ENCODE peak calls at places on chromosome 10, in five cellular contexts. H is MM.1S, W is hepatocyte, X is SK-N-SH, C is PC-3. J is an unnamed sample. For H3K36me3, H3K4me1 and H3K9me2, the result is how much of the 10 kb centered on the place peaks cover.

GRCh38 chr10:127407551-127407950 is 141.6 kb upstream of the NPS start:
- DNase-seq in H (no peak), W (no peak), X (no peak), C (no peak), J (no peak)

GRCh38 chr10:114932945-114933344 is 5.0 kb upstream of the TRUB1 start:
- DNase-seq in H (no peak), W (no peak), X (no peak), C (no peak), J (no peak)

GRCh38 chr10:29646238-29646902 is 11.6 kb upstream of the SVIL start:
- DNase-seq in H (no peak), W (peak), X (peak), C (peak), J (peak)

GRCh38 chr10:61539876-61540275 is 86.7 kb upstream of the TMEM26 start:
- DNase-seq in H (no peak), W (no peak), X (no peak), C (no peak), J (no peak)

GRCh38 chr10:124593431-124593985 is 131.9 kb downstream of the LHPP start:
- DNase-seq in H (no peak), W (no peak), X (no peak), C (no peak), J (no peak)

GRCh38 chr10:100662067-100662466 is 83.3 kb upstream of the PAX2 start:
- DNase-seq in H (no peak), W (no peak), X (no peak), C (no peak), J (no peak)

GRCh38 chr10:27741173-27742091 is 4.2 kb downstream of the MKX start:
- DNase-seq in H (no peak), W (peak), X (peak), C (no peak), J (no peak)

GRCh38 chr10:105844653-105845052 is 1203.6 kb downstream of the SORCS3 start:
- DNase-seq in H (no peak), W (no peak), X (no peak), C (no peak), J (no peak)

GRCh38 chr10:73950569-73950968 is 39.6 kb downstream of the PLAU start:
- DNase-seq in H (no peak), W (no peak), X (peak), C (no peak), J (no peak)

GRCh38 chr10:82340166-82340565 is 465.2 kb downstream of the NRG3 start:
- DNase-seq in H (no peak), W (no peak), X (no peak), C (no peak), J (no peak)

GRCh38 chr10:340646-341045 is 205.4 kb downstream of the ZMYND11 start:
- DNase-seq in H (no peak), W (no peak), X (no peak), C (no peak), J (no peak)

GRCh38 chr10:30371954-30372353 is 22.9 kb upstream of the MTPAP start:
- DNase-seq in H (no peak), W (no peak), X (no peak), C (peak), J (no peak)

GRCh38 chr10:27997865-27998177 is 1.1 kb downstream of the ODAD2 start:
- DNase-seq in H (no peak), W (no peak), X (no peak), C (no peak), J (no peak)

GRCh38 chr10:111207525-111207924 is 130.7 kb downstream of the ADRA2A start:
- DNase-seq in H (no peak), W (no peak), X (peak), C (no peak), J (no peak)

GRCh38 chr10:78639629-78640028 is 429.1 kb upstream of the ZMIZ1 start:
- DNase-seq in H (no peak), W (no peak), X (no peak), C (no peak), J (no peak)

GRCh38 chr10:59868974-59869940 is 37.1 kb downstream of the CCDC6 start:
- DNase-seq in H (no peak), W (no peak), X (no peak), C (no peak), J (no peak)

GRCh38 chr10:97498841-97499560 is at the start of gene UBTD1:
- DNase-seq in H (peak), W (peak), X (peak), C (no peak), J (peak)

GRCh38 chr10:100998183-100998990 is 1.2 kb upstream of the LZTS2 start:
- DNase-seq in H (peak), W (peak), X (peak), C (peak), J (peak)

GRCh38 chr10:22674215-22674930 is 40.0 kb downstream of the PIP4K2A start:
- DNase-seq in H (no peak), W (no peak), X (no peak), C (no peak), J (peak)

GRCh38 chr10:24590697-24591457 is 132.8 kb downstream of the ARHGAP21 start:
- DNase-seq in H (no peak), W (no peak), X (no peak), C (no peak), J (no peak)
- H3K36me3 ChIP-seq in H (under half), W (under half), X (half or more), C (under half), J (half or more)

DNA sequence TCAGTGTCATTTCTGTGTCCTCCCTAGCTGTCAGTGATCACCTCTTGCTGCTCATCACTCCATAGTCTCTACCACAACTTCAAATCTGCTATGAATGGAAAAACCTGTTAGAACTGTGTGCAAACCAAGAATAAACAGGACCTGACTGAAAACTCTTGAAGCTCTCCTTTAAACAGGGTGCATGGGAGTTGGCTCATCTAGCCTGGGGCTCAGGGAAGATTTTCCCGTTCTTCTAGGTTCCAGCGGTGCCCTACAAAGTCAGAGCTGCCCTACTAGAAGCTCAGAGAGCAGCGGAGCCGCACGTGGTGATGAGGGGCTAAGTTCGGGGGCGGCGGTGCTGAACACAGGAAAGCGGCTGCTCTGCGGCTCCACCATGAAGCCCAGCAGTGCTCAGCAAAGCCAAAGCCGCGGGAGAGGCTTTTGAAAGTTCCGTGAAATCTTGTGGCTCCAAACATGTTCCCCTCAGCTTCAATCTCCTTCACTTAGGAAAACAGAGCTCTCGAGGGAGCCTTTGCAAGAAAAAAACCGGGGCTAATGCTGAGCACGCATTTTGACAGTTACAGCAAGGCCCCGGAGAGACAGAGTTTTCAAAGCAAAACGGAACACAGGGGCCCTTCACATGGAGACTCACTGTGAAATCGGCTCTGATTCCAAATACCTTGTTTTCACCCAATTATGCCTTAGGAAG is 30.5 kb downstream of the RGS10 start:
- DNase-seq in H (no peak), W (no peak), X (no peak), C (no peak), J (no peak)
- H3K4me1 ChIP-seq in H (under half), W (under half), X (under half), C (under half), J (under half)

DNA sequence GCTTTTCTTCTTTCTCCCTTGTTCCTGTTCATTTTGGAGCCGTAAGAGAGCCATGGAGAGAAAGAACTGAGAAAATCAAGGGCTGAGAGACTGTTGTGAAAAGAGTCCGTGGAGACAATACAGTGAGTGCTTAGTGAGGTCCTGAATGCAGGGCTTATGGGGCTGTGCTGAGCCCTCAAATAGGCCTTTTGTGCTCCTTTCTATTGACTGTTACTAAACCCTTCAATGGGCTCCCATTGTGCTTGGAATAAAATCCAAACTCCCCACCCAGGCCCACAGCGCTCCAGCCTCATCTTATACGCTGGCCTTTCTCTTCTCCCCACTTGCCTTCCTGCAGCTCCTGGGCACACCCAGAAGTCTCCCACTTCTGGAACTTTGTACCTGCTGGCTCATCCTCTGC is 243.1 kb upstream of the HABP2 start:
- DNase-seq in H (no peak), W (no peak), X (no peak), C (no peak), J (no peak)
- H3K9me2 ChIP-seq in H (under half), W (under half), X (under half), C (under half), J (under half)

DNA sequence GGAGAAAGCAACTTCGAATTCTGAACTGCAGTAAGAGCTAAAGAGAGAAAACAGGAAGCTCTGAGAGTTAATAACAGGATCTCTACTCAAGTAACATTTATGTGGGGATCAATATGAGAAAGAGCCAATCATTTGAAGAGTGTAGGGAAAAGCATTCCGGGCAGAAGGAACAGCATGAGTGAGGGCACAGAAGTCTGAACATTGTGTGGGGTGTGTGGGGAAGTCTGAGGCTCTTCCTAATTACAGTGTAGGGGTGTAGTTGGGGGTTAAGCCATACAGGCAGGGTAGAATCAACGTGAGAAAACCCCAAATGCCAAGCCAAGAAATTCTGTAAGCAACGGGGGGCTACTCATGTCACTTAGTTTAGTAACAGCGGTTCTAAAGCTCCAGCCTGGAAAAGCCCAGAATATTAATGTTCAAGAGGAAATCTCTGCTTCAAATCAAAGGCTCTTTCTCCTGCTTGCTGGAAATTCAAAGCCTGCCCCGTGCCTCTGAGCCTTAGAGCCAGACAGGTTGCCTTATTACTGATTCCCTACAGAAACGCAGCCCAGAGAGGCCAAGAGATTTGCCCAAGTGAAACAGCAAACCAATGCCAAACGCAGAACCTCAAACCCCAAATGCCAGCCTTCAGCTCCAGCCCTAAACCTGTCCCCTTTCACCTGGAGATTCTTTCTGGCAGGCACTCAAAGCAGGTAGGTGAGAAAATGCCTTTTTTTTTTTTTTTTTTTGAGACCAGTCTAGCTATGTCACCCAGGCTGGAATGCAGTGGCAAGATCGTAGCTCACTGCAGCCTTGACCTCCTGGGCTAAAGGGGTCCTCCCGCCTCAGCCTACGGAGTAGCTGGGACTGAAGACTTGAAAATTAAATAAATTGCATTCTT is 36.1 kb downstream of the DNAJB12 start:
- DNase-seq in H (no peak), W (peak), X (no peak), C (peak), J (no peak)
- H3K36me3 ChIP-seq in H (under half), W (under half), X (under half), C (under half), J (under half)

GRCh38 chr10:132410779-132411532 is 14.0 kb downstream of the PWWP2B start:
- DNase-seq in H (no peak), W (no peak), X (peak), C (no peak), J (no peak)

GRCh38 chr10:132411561-132412253 is 14.7 kb downstream of the PWWP2B start:
- DNase-seq in H (no peak), W (peak), X (peak), C (no peak), J (peak)

GRCh38 chr10:132408823-132409666 is 12.0 kb downstream of the PWWP2B start:
- DNase-seq in H (no peak), W (no peak), X (no peak), C (no peak), J (no peak)

GRCh38 chr10:132409667-132410028 is 12.6 kb downstream of the PWWP2B start:
- DNase-seq in H (no peak), W (no peak), X (no peak), C (no peak), J (no peak)

DNA sequence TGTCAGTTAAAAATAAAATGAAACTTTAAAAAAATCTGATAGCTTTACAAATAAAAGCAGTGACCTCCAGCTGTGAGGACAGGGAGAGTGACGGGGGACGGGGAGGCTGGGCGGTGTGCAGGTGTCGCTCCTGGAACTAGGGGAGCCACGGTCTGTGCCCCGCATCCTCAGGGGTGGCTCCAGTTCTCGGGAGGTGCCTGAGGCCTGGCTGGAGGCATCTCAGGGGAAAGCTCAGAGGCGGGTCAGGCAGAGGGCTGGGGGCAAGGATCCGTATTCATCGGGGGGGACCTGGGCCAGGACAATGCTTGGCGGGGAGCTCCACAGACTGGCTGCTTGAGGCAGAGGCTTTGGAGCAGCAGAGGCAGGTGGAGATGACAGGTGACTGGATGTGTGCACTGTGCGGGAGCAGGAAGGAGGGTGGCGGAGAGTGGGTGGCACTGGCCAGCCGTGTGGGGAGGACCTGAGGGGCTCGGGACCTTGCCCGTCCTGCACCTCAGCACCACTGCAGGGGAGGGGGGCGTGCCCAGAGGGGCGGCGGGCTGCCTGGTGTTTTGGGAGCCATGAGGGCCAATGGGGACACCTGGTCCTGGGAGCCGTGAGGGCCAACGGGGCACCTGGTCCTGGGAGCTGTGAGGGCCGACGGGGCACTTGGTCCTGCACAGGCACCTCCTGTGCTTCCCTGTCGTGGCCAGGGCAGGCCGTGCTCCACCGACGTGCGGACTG is 13.2 kb downstream of the PWWP2B start:
- DNase-seq in H (no peak), W (no peak), X (no peak), C (no peak), J (no peak)
- H3K4me1 ChIP-seq in H (under half), W (half or more), X (under half), C (under half), J (under half)

GRCh38 chr10:66782144-66782543 is 143.7 kb upstream of the LRRTM3 start:
- DNase-seq in H (no peak), W (no peak), X (no peak), C (no peak), J (no peak)
- H3K9me2 ChIP-seq in H (under half), W (under half), X (under half), C (under half), J (under half)

DNA sequence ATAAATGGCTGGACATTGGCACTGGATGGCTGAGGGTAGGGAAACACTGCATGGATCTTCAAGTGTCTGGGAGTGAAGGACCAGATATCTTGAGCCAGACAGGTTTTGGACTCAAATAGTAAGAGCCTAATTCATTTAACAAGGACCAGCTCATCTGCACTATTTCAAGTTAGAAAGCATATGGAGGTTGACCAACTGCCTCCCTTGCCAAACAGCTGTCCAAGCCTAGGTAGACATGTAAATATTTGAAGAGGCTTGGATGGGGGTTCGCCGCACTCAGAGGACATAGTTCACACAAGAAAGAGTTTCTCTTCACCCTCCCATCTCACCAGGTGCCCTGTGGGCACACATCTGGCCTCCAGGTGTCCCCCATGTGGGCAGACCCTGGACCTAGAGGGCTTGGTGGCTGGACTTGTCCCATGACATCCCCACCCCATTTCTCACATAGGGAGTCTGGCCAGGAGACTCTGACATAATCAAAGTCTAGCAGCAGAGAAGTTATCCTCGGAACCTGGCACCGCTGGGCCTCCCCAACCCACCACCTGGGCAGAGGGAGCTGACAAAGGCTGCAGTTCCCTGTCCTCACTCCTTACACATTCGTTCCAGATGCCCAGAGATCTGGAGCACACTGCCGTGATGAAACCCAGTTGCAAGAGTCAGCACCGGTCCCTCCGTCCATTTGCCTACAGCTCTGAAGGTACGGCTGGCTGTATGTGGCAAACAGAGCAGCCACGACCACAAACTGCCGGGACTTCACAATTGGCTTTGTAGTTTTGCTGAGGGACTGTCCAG is 116.9 kb upstream of the GDF10 start:
- DNase-seq in H (no peak), W (peak), X (no peak), C (no peak), J (no peak)
- H3K36me3 ChIP-seq in H (under half), W (under half), X (under half), C (under half), J (under half)

GRCh38 chr10:6536102-6536501 is 44.0 kb downstream of the PRKCQ start:
- DNase-seq in H (no peak), W (no peak), X (no peak), C (no peak), J (no peak)
- H3K4me1 ChIP-seq in H (under half), W (under half), X (under half), C (under half), J (under half)

GRCh38 chr10:102535481-102536147 is 31.8 kb downstream of the SUFU start:
- DNase-seq in H (no peak), W (no peak), X (no peak), C (no peak), J (no peak)
- H3K9me2 ChIP-seq in H (under half), W (under half), X (under half), C (under half), J (under half)

GRCh38 chr10:3119796-3120459 is 52.6 kb downstream of the PFKP start:
- DNase-seq in H (no peak), W (no peak), X (peak), C (peak), J (peak)
- H3K36me3 ChIP-seq in H (under half), W (under half), X (half or more), C (under half), J (under half)